ENCODE peak calls at places on chromosomes 12 and 14, in four cellular contexts. R is H9, S is trophoblast cell, Y is H1. J is an unnamed sample.
A peak's percentile ranks its signal among the peaks of the same experiment; 100 is the strongest.

GRCh38 chr12:11723993-11724392 is 74.5 kb downstream of the ETV6 start:
- DNase-seq in R (no peak), S (no peak), Y (no peak), J (peak; percentile 23)

GRCh38 chr12:68350753-68351152 is 18.6 kb upstream of the MDM1 start:
- DNase-seq in R (no peak), S (peak; percentile 24), Y (no peak), J (no peak)

GRCh38 chr12:47547077-47547476 is 158.8 kb downstream of the RPAP3 start:
- DNase-seq in R (no peak), S (peak; percentile 64), Y (no peak), J (peak; percentile 51)

GRCh38 chr12:98572010-98572409 is 21.5 kb upstream of the SLC25A3 start:
- DNase-seq in R (peak; percentile 57), S (peak; percentile 17), Y (no peak), J (peak; percentile 48)

GRCh38 chr14:34571771-34572170 is 32.3 kb upstream of the EAPP start:
- DNase-seq in R (no peak), S (peak; percentile 91), Y (no peak), J (no peak)

GRCh38 chr14:101358726-101359125 is 202.6 kb upstream of the DIO3 start:
- DNase-seq in R (no peak), S (no peak), Y (no peak), J (no peak)

GRCh38 chr12:8841778-8842177 is 19.4 kb downstream of the A2ML1 start:
- DNase-seq in R (peak; percentile 21), S (no peak), Y (no peak), J (no peak)

GRCh38 chr12:121748571-121749265 is 36.2 kb downstream of the TMEM120B start:
- DNase-seq in R (peak; percentile 50), S (peak; percentile 82), Y (peak; percentile 52), J (peak; percentile 93)

GRCh38 chr12:111636209-111636928 is 37.3 kb upstream of the ATXN2 start:
- DNase-seq in R (peak; percentile 75), S (no peak), Y (peak; percentile 58), J (peak; percentile 84)

GRCh38 chr12:20486233-20486632 is 117.9 kb downstream of the PDE3A start:
- DNase-seq in R (no peak), S (no peak), Y (no peak), J (peak; percentile 15)

GRCh38 chr12:52243774-52244614 is 11.0 kb downstream of the KRT7 start:
- DNase-seq in R (no peak), S (peak; percentile 70), Y (no peak), J (no peak)

GRCh38 chr12:108782971-108783370 is 51.7 kb upstream of the CORO1C start:
- DNase-seq in R (no peak), S (peak; percentile 11), Y (no peak), J (no peak)

GRCh38 chr12:108784270-108784669 is 53.0 kb upstream of the CORO1C start:
- DNase-seq in R (no peak), S (no peak), Y (no peak), J (no peak)

GRCh38 chr12:108786450-108786849 is 55.1 kb upstream of the CORO1C start:
- DNase-seq in R (no peak), S (no peak), Y (no peak), J (no peak)

GRCh38 chr12:108779998-108780688 is 48.8 kb upstream of the CORO1C start:
- DNase-seq in R (no peak), S (no peak), Y (no peak), J (no peak)

DNA sequence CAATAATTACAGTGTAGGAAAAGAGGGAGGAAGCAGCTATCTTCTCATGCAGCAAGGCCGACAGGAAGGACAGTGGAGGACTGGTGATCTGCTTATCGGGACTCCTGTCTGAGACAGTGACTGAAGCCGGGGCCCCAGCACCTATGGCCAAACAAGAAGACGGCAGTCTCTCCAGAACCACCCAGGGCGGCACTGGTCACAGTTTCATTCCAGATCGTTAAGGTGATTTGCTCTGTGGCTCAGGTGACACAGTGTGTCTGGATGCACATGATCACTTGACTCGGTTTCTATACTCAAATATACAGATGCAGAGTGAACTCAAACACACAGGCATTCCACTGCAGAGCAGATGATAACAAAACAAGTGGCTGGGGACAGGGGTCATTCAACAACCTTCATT is 52.1 kb upstream of the CORO1C start:
- DNase-seq in R (no peak), S (no peak), Y (no peak), J (no peak)
- H2AK5ac ChIP-seq in R (no peak overlapping the region), S (no peak overlapping the region), Y (no peak overlapping the region), J (no peak overlapping the region)

GRCh38 chr12:50790081-50790480 is 26.2 kb downstream of the ATF1 start:
- DNase-seq in R (no peak), S (peak; percentile 69), Y (no peak), J (no peak)
- H3K79me2 ChIP-seq in R (no peaks in the 10 kb centered on the region), S (peaks cover 10% of the 10 kb centered on the region), Y (no peaks in the 10 kb centered on the region), J (no peaks in the 10 kb centered on the region)

GRCh38 chr14:103541944-103542544 is 13.0 kb downstream of the TRMT61A start:
- DNase-seq in R (no peak), S (no peak), Y (no peak), J (peak; percentile 27)
- H2AK5ac ChIP-seq in R (no peak overlapping the region), S (no peak overlapping the region), Y (no peak overlapping the region), J (no peak overlapping the region)

GRCh38 chr14:61287196-61287595 is 6.1 kb upstream of the TMEM30B start:
- DNase-seq in R (no peak), S (no peak), Y (no peak), J (no peak)
- H3K79me2 ChIP-seq in R (no peaks in the 10 kb centered on the region), S (no peaks in the 10 kb centered on the region), Y (no peaks in the 10 kb centered on the region), J (no peaks in the 10 kb centered on the region)

GRCh38 chr12:62865860-62866407 is 69.0 kb downstream of the PPM1H start:
- DNase-seq in R (peak; percentile 62), S (no peak), Y (no peak), J (peak; percentile 95)
- H2AK5ac ChIP-seq in R (no peak overlapping the region), S (no peak overlapping the region), Y (no peak overlapping the region), J (no peak overlapping the region)

GRCh38 chr14:32137313-32137712 is 60.2 kb downstream of the ARHGAP5 start:
- DNase-seq in R (no peak), S (no peak), Y (no peak), J (no peak)
- H3K79me2 ChIP-seq in R (no peaks in the 10 kb centered on the region), S (no peaks in the 10 kb centered on the region), Y (no peaks in the 10 kb centered on the region), J (no peaks in the 10 kb centered on the region)

DNA sequence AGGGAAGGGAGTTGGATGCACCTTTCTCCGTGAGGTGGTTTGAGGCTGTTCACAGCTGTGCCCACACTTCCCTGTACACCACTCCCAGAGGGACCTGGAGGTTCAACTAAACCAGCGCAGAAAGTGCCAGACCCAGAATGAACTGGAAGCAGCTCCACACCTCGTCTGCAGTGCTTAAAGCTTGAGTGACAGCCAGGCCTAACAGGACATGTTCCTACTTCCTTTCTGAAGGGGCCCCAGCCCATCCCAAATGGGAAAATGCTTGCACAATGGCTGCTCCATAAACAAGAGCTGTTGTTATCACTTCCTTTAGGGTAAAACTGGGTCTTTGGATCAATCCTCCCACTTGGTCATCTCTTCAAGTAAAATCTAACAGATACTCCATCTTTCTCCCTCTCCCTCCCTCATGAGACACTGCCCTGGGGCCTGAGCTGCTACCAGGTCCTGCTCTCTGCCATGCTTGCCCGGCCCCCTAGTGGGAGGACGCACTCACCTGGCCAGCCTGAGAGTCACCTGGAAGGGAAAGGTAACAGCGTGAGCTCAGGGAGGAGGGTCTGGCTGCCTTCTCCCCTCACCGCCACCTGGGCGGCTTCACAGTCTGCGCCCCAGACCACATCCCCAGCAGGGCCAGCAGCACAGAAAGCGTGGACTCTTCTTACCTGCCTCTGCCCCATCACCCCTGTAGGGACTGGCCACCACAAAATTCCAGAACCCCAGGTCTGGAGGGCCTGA is 33.5 kb downstream of the ISCA2 start:
- DNase-seq in R (peak; percentile 66), S (no peak), Y (no peak), J (no peak)
- H2AK5ac ChIP-seq in R (no peak overlapping the region), S (no peak overlapping the region), Y (no peak overlapping the region), J (no peak overlapping the region)

GRCh38 chr14:92800012-92800411 is 5.9 kb downstream of the GOLGA5 start:
- DNase-seq in R (no peak), S (no peak), Y (no peak), J (no peak)

GRCh38 chr14:92798811-92799210 is 4.7 kb downstream of the GOLGA5 start:
- DNase-seq in R (no peak), S (no peak), Y (no peak), J (no peak)

GRCh38 chr14:92801917-92802316 is 7.8 kb downstream of the GOLGA5 start:
- DNase-seq in R (no peak), S (no peak), Y (no peak), J (no peak)

GRCh38 chr14:92802678-92803077 is 8.6 kb downstream of the GOLGA5 start:
- DNase-seq in R (no peak), S (no peak), Y (no peak), J (no peak)

GRCh38 chr14:92800525-92800924 is 6.4 kb downstream of the GOLGA5 start:
- DNase-seq in R (no peak), S (no peak), Y (no peak), J (no peak)
- H3K79me2 ChIP-seq in R (no peaks in the 10 kb centered on the region), S (no peaks in the 10 kb centered on the region), Y (no peaks in the 10 kb centered on the region), J (peaks cover 3% of the 10 kb centered on the region)

DNA sequence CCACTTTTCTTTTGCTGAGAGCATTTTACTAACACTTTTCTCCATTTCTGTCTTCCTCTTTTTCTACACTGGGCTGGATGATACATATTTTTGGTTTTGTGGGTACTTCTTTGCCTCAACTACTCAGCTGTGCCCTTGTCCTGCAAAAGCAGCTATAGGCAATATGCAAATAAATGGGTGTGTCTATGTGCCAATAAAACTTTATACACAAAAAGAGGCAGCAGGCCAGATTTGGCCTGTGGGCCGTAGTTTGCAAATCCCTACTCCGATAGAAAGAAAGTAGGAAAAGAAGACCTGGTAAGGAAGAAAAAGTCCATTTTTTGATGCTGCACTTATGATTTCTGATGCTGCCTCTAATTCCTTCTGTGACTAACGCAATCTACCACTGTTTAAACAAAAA is 6.5 kb downstream of the CLMN start:
- DNase-seq in R (no peak), S (no peak), Y (no peak), J (no peak)
- H2AK5ac ChIP-seq in R (no peak overlapping the region), S (no peak overlapping the region), Y (no peak overlapping the region), J (no peak overlapping the region)

J was measured in mesendoderm.